ENCODE peak calls at places on chromosome 17, in six cellular contexts. Q is heart right ventricle, Y is natural killer cell, F is heart left ventricle, I is foreskin fibroblast, Z is GM12865. B is an unnamed sample.

GRCh38 chr17:77153487-77153886 is 12.7 kb downstream of the SEC14L1 start:
- DNase-seq in Q (no peak), Y (no peak), F (no peak), I (no peak), Z (no peak), B (no peak)

GRCh38 chr17:28613916-28614315 is at the start of gene RSKR:
- DNase-seq in Q (no peak), Y (no peak), F (no peak), I (no peak), Z (no peak), B (no peak)

GRCh38 chr17:32479074-32479617 is 7.6 kb upstream of the CDK5R1 start:
- DNase-seq in Q (no peak), Y (no peak), F (no peak), I (no peak), Z (no peak), B (no peak)

GRCh38 chr17:39664581-39665561 is at the start of gene TCAP:
- DNase-seq in Q (peak), Y (no peak), F (peak), I (no peak), Z (no peak), B (no peak)

GRCh38 chr17:77233127-77233526 is 92.4 kb downstream of the SEC14L1 start:
- DNase-seq in Q (no peak), Y (no peak), F (no peak), I (no peak), Z (no peak), B (no peak)

GRCh38 chr17:74814453-74814852 is 38.3 kb upstream of the NAT9 start:
- DNase-seq in Q (no peak), Y (no peak), F (no peak), I (no peak), Z (no peak), B (no peak)

GRCh38 chr17:65975878-65976277 is 216.1 kb downstream of the CEP112 start:
- DNase-seq in Q (no peak), Y (no peak), F (no peak), I (no peak), Z (no peak), B (no peak)

GRCh38 chr17:31492880-31493655 is 101.6 kb downstream of the RAB11FIP4 start:
- DNase-seq in Q (no peak), Y (no peak), F (peak), I (no peak), Z (peak), B (no peak)

GRCh38 chr17:348692-349425 is 3.7 kb downstream of the RPH3AL start:
- DNase-seq in Q (no peak), Y (no peak), F (peak), I (no peak), Z (no peak), B (no peak)

GRCh38 chr17:30970757-30971567 is at the start of gene RNF135:
- DNase-seq in Q (peak), Y (peak), F (peak), I (peak), Z (peak), B (peak)

GRCh38 chr17:75473246-75473645 is 16.8 kb downstream of the TMEM94 start:
- DNase-seq in Q (no peak), Y (no peak), F (no peak), I (no peak), Z (no peak), B (no peak)

GRCh38 chr17:43534909-43535308 is 11.2 kb downstream of the ETV4 start:
- DNase-seq in Q (no peak), Y (no peak), F (no peak), I (no peak), Z (no peak), B (no peak)

GRCh38 chr17:48240122-48240521 is 132.6 kb downstream of the SNX11 start:
- DNase-seq in Q (no peak), Y (no peak), F (no peak), I (no peak), Z (no peak), B (no peak)

GRCh38 chr17:40437095-40437732 is 6.0 kb upstream of the IGFBP4 start:
- DNase-seq in Q (no peak), Y (no peak), F (no peak), I (no peak), Z (no peak), B (no peak)

GRCh38 chr17:82418001-82418986 is at the start of the genes HEXD and OGFOD3:
- DNase-seq in Q (peak), Y (peak), F (peak), I (peak), Z (peak), B (peak)

GRCh38 chr17:6099492-6099891 is 29.3 kb downstream of the WSCD1 start:
- DNase-seq in Q (no peak), Y (no peak), F (no peak), I (no peak), Z (no peak), B (no peak)

GRCh38 chr17:65131946-65132345 is 5.2 kb upstream of the RGS9 start:
- DNase-seq in Q (no peak), Y (no peak), F (no peak), I (peak), Z (no peak), B (no peak)

GRCh38 chr17:21376835-21377690 is 906 bp downstream of the KCNJ12 start:
- DNase-seq in Q (peak), Y (no peak), F (no peak), I (no peak), Z (no peak), B (no peak)

GRCh38 chr17:58686980-58687379 is 4.9 kb downstream of the TEX14 start:
- DNase-seq in Q (no peak), Y (no peak), F (no peak), I (no peak), Z (no peak), B (no peak)

GRCh38 chr17:28669918-28670317 is 7.9 kb downstream of the SUPT6H start:
- DNase-seq in Q (no peak), Y (no peak), F (no peak), I (no peak), Z (no peak), B (no peak)

GRCh38 chr17:66165537-66166123 is 26.3 kb downstream of the CEP112 start:
- DNase-seq in Q (no peak), Y (no peak), F (no peak), I (peak), Z (peak), B (no peak)

GRCh38 chr17:81253358-81254131 is 14.4 kb downstream of the NDUFAF8 start:
- DNase-seq in Q (no peak), Y (peak), F (no peak), I (no peak), Z (peak), B (peak)

GRCh38 chr17:81476635-81477034 is 36.0 kb downstream of the ACTG1 start:
- DNase-seq in Q (no peak), Y (no peak), F (no peak), I (no peak), Z (no peak), B (no peak)

GRCh38 chr17:48954300-48954755 is 9.7 kb upstream of the SNF8 start:
- DNase-seq in Q (no peak), Y (no peak), F (no peak), I (peak), Z (peak), B (no peak)

GRCh38 chr17:68591583-68591982 is 9.6 kb downstream of the FAM20A start:
- DNase-seq in Q (peak), Y (no peak), F (no peak), I (no peak), Z (no peak), B (no peak)

GRCh38 chr17:36486204-36487194 is at the start of gene ZNHIT3:
- DNase-seq in Q (peak), Y (peak), F (peak), I (peak), Z (peak), B (peak)

DNA sequence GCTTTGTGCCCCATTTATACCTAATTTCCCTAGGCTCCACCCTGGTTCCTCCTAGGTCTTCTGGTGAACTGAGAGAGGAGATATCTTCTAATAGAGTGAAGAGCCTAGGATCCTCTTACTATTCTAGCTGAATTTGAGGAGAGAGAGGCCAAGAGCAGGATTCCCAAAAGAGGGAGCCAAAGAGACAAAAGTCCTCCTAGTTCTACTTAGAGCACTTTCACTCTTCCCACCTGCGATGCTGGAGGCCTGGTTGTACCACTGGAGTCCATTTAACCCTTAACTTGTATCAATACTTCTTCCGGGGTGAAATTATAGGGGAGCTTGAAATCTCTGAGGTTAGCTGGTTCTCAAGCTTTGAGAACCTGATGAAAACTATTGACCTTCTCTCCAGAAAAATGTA is 3.4 kb upstream of the SSH2 start:
- DNase-seq in Q (no peak), Y (no peak), F (no peak), I (peak), Z (no peak), B (no peak)
- TF ChIP-seq CTCF in Q (no peak), Y (no peak), F (no peak), I (peak), Z (no peak), B (no peak)

GRCh38 chr17:15213381-15214087 is 51.6 kb downstream of the PMP22 start:
- DNase-seq in Q (no peak), Y (no peak), F (no peak), I (no peak), Z (no peak), B (no peak)
- TF ChIP-seq CTCF in Q (no peak), Y (peak), F (peak), I (peak), Z (peak), B (no peak)

DNA sequence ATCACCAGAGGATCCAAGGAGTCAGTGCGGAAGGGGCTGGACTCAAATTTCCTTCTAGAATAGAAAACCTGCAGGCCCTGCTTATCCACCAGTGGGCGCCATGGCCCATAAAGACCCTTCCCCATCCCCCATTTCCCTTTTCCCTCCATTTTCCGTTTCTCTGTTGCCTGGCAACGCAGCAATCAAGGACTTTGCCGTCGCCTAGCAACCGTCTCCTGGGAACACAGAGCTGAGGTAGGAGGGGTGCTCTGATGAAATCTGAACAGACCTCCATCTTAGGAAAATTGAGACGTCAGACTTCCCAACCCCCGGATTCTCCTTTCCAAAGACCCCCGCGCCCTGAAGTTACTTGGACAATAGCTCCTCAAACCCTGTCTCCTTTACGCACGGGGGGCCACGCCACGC is 5.7 kb downstream of the DLG4 start:
- DNase-seq in Q (no peak), Y (no peak), F (peak), I (no peak), Z (peak), B (no peak)
- TF ChIP-seq CTCF in Q (no peak), Y (no peak), F (peak), I (peak), Z (peak), B (no peak)

GRCh38 chr17:16463341-16464000 is 28.5 kb downstream of the LRRC75A start:
- DNase-seq in Q (peak), Y (no peak), F (peak), I (peak), Z (no peak), B (no peak)
- TF ChIP-seq CTCF in Q (no peak), Y (no peak), F (no peak), I (peak), Z (no peak), B (no peak)

GRCh38 chr17:1783834-1784611 is 22.2 kb downstream of the SERPINF1 start:
- DNase-seq in Q (peak), Y (no peak), F (peak), I (peak), Z (peak), B (no peak)

GRCh38 chr17:1785925-1786324 is 24.1 kb downstream of the SERPINF1 start:
- DNase-seq in Q (peak), Y (no peak), F (peak), I (peak), Z (no peak), B (no peak)

GRCh38 chr17:1782171-1782567 is 20.3 kb downstream of the SERPINF1 start:
- DNase-seq in Q (no peak), Y (no peak), F (no peak), I (no peak), Z (no peak), B (no peak)

GRCh38 chr17:1786708-1787107 is 24.8 kb downstream of the SERPINF1 start:
- DNase-seq in Q (no peak), Y (no peak), F (peak), I (no peak), Z (no peak), B (no peak)

GRCh38 chr17:1783271-1783670 is 21.4 kb downstream of the SERPINF1 start:
- DNase-seq in Q (peak), Y (no peak), F (peak), I (no peak), Z (no peak), B (no peak)
- TF ChIP-seq CTCF in Q (no peak), Y (no peak), F (no peak), I (no peak), Z (no peak), B (no peak)

DNA sequence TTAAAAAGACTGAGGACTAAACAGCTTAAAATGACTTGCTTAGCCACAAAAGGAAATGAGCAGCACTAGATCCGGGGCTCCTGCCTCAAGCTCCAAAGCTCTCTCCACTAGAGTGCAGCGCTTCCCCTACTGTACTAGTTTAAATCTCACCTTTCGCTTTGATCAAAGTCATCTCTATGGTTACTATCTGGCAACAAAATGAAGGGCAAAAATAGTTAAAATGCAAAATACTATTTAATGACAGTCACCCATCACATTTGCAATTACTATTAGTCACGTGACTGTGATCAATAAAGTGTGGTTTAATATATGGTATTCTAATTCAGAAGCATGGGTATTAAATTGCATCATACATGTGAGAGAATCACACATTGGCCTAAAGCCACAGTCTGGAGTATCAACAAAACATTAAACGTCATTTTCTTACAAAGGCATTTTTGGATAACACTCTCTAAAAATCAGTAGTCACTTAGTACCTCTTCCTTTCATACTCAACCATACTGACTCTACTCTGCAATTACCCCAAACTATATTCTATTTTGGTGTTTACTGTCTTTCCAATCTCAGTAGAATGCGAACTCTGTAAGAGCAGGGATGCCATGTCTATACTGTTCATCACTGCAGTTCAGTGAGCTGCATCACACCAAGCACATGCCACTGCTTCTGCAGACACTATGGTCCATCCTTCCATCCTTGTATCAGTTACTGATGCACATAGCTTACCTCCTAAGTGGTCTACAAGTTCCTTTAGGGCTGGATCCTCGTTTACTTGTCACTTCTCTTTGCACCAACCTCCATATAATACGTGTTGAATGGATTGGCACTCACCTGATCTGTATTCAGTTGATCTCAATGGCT is 6.2 kb downstream of the PSMD12 start:
- DNase-seq in Q (no peak), Y (no peak), F (no peak), I (no peak), Z (peak), B (no peak)
- TF ChIP-seq CTCF in Q (no peak), Y (no peak), F (no peak), I (peak), Z (peak), B (no peak)

GRCh38 chr17:78575899-78576298 is 1.3 kb downstream of the DNAH17 start:
- DNase-seq in Q (no peak), Y (no peak), F (peak), I (no peak), Z (no peak), B (no peak)

GRCh38 chr17:78575340-78575739 is 1.9 kb downstream of the DNAH17 start:
- DNase-seq in Q (no peak), Y (no peak), F (peak), I (no peak), Z (no peak), B (no peak)

GRCh38 chr17:78576389-78577112 is 645 bp downstream of the DNAH17 start:
- DNase-seq in Q (peak), Y (no peak), F (peak), I (no peak), Z (no peak), B (no peak)

GRCh38 chr17:78572277-78573205 is 4.7 kb downstream of the DNAH17 start:
- DNase-seq in Q (no peak), Y (no peak), F (no peak), I (no peak), Z (no peak), B (no peak)

GRCh38 chr17:78573955-78574354 is 3.2 kb downstream of the DNAH17 start:
- DNase-seq in Q (no peak), Y (no peak), F (peak), I (no peak), Z (peak), B (no peak)
- TF ChIP-seq CTCF in Q (no peak), Y (no peak), F (no peak), I (no peak), Z (no peak), B (no peak)

GRCh38 chr17:7886227-7887037 is 2.2 kb upstream of the CHD3 start:
- DNase-seq in Q (no peak), Y (peak), F (no peak), I (no peak), Z (peak), B (peak)
- TF ChIP-seq CTCF in Q (no peak), Y (no peak), F (no peak), I (no peak), Z (no peak), B (no peak)

GRCh38 chr17:54666559-54666958 is 234.1 kb upstream of the TOM1L1 start:
- DNase-seq in Q (no peak), Y (no peak), F (no peak), I (no peak), Z (no peak), B (no peak)
- TF ChIP-seq CTCF in Q (no peak), Y (no peak), F (no peak), I (no peak), Z (no peak), B (no peak)

B was measured in activated B cell treated with CpG ODN at 0.5 μM for 24 hours.